ENCODE peak calls at places on chromosome 1, in four cellular contexts. One of them, this sample, is unnamed.

GRCh38 chr1:70427976-70428375 is 16.9 kb downstream of the CTH start:
- DNase-seq in mammary epithelial cell: no peak
- DNase-seq in fibroblast of lung: peak; percentile 51
- DNase-seq in NCI-H1105: no peak
- DNase-seq in this sample: no peak

GRCh38 chr1:225451840-225452515 is 24.1 kb upstream of the LBR start:
- DNase-seq in fibroblast of lung: no peak
- DNase-seq in NCI-H1105: no peak
- DNase-seq in mammary epithelial cell: no peak
- DNase-seq in this sample: no peak

GRCh38 chr1:226982451-226983177 is 42.5 kb downstream of the COQ8A start:
- DNase-seq in NCI-H1105: no peak
- DNase-seq in mammary epithelial cell: no peak
- DNase-seq in fibroblast of lung: no peak
- DNase-seq in this sample: no peak

GRCh38 chr1:66853379-66853778 is 52.3 kb upstream of the INSL5 start:
- DNase-seq in NCI-H1105: no peak
- DNase-seq in fibroblast of lung: no peak
- DNase-seq in mammary epithelial cell: no peak
- DNase-seq in this sample: no peak

GRCh38 chr1:97281962-97282361 is 560.4 kb downstream of the PTBP2 start:
- DNase-seq in mammary epithelial cell: no peak
- DNase-seq in NCI-H1105: no peak
- DNase-seq in fibroblast of lung: no peak
- DNase-seq in this sample: no peak

GRCh38 chr1:158022554-158023278 is 29.3 kb downstream of the KIRREL1 start:
- DNase-seq in NCI-H1105: no peak
- DNase-seq in fibroblast of lung: no peak
- DNase-seq in mammary epithelial cell: no peak
- DNase-seq in this sample: no peak

GRCh38 chr1:28553229-28553930 is 495 bp downstream of the TRNAU1AP start:
- DNase-seq in fibroblast of lung: peak; percentile 43
- DNase-seq in NCI-H1105: peak; percentile 50
- DNase-seq in mammary epithelial cell: peak; percentile 68
- DNase-seq in this sample: peak; percentile 59

GRCh38 chr1:241821363-241821762 is 26.6 kb upstream of the EXO1 start:
- DNase-seq in NCI-H1105: no peak
- DNase-seq in mammary epithelial cell: no peak
- DNase-seq in fibroblast of lung: peak; percentile 81
- DNase-seq in this sample: no peak

GRCh38 chr1:182633657-182634281 is 29.6 kb upstream of the RGS16 start:
- DNase-seq in NCI-H1105: peak; percentile 61
- DNase-seq in mammary epithelial cell: no peak
- DNase-seq in fibroblast of lung: no peak
- DNase-seq in this sample: no peak

GRCh38 chr1:94000531-94001282 is 91.5 kb upstream of the GCLM start:
- DNase-seq in fibroblast of lung: no peak
- DNase-seq in mammary epithelial cell: no peak
- DNase-seq in NCI-H1105: no peak
- DNase-seq in this sample: no peak